ENCODE peak calls at places on chromosomes 3 and 15, in seven cellular contexts. Q is RWPE2, L is lung, S is RWPE1, R is OCI-LY7, V is H9, Z is A673. P is an unnamed sample.

GRCh38 chr3:108250626-108251025 is 28.4 kb upstream of the IFT57 start:
- DNase-seq in V (no peak), R (no peak), Q (no peak), L (no peak), Z (no peak), S (no peak), P (no peak)

GRCh38 chr15:98713585-98714001 is 65.3 kb downstream of the IGF1R start:
- DNase-seq in R (peak), Z (no peak), V (no peak), S (peak), L (no peak), Q (no peak), P (no peak)

GRCh38 chr3:15512173-15512572 is 9.3 kb downstream of the COLQ start:
- DNase-seq in Z (no peak), V (no peak), S (no peak), L (peak), R (no peak), Q (no peak), P (no peak)

GRCh38 chr3:55485208-55485791 is 1.8 kb downstream of the WNT5A start:
- DNase-seq in L (peak), Q (peak), S (no peak), R (peak), Z (peak), V (peak), P (no peak)

GRCh38 chr15:32786906-32787305 is 69.1 kb downstream of the GREM1 start:
- DNase-seq in V (no peak), Z (no peak), L (no peak), R (no peak), Q (no peak), S (no peak), P (no peak)

GRCh38 chr3:67655364-67656121 is 1.1 kb upstream of the SUCLG2 start:
- DNase-seq in Q (no peak), L (peak), S (no peak), R (peak), Z (no peak), V (no peak), P (no peak)

GRCh38 chr15:89908226-89908625 is 4.5 kb downstream of the ARPIN start:
- DNase-seq in Q (peak), Z (no peak), L (no peak), R (no peak), S (no peak), V (no peak), P (peak)

GRCh38 chr3:87309601-87310000 is 33.2 kb upstream of the POU1F1 start:
- DNase-seq in V (no peak), Z (no peak), L (no peak), Q (no peak), R (no peak), S (no peak), P (no peak)

GRCh38 chr3:12557472-12558105 is 702 bp downstream of the MKRN2 start:
- DNase-seq in Q (no peak), L (no peak), Z (peak), V (no peak), R (peak), S (no peak), P (no peak)

GRCh38 chr3:72274511-72275295 is 489.8 kb upstream of the PROK2 start:
- DNase-seq in S (no peak), V (no peak), R (peak), L (peak), Q (no peak), Z (peak), P (no peak)

GRCh38 chr15:84600331-84600686 is 500 bp upstream of the ZSCAN2 start:
- DNase-seq in Z (peak), R (peak), L (peak), S (peak), V (peak), Q (peak), P (peak)

GRCh38 chr3:185280572-185281365 is 26.9 kb upstream of the EHHADH start:
- DNase-seq in V (no peak), L (no peak), Z (peak), S (peak), R (peak), Q (no peak), P (no peak)

GRCh38 chr3:71673486-71673885 is 51.7 kb downstream of the EIF4E3 start:
- DNase-seq in Q (no peak), V (no peak), R (no peak), S (no peak), L (no peak), Z (no peak), P (no peak)

GRCh38 chr3:150599611-150600297 is 3.4 kb upstream of the SELENOT start:
- DNase-seq in V (peak), Z (peak), Q (peak), L (no peak), R (no peak), S (peak), P (no peak)

GRCh38 chr15:84611631-84612030 is 10.8 kb downstream of the ZSCAN2 start:
- DNase-seq in L (no peak), Z (no peak), Q (no peak), R (no peak), S (no peak), V (no peak), P (no peak)

GRCh38 chr3:35492846-35493245 is 146.5 kb upstream of the ARPP21 start:
- DNase-seq in V (no peak), L (no peak), R (peak), Z (no peak), S (no peak), Q (no peak), P (no peak)

GRCh38 chr3:148379763-148380162 is 317.9 kb upstream of the AGTR1 start:
- DNase-seq in R (peak), Z (peak), S (peak), L (no peak), Q (no peak), V (no peak), P (no peak)

GRCh38 chr3:133448478-133449122 is 48.7 kb downstream of the BFSP2 start:
- DNase-seq in S (no peak), R (peak), V (no peak), Z (no peak), Q (no peak), L (no peak), P (no peak)

GRCh38 chr15:75554717-75555116 is 24.4 kb downstream of the PTPN9 start:
- DNase-seq in R (no peak), Q (no peak), Z (no peak), S (no peak), V (no peak), L (no peak), P (no peak)

GRCh38 chr3:188706176-188706575 is 465.6 kb upstream of the TPRG1 start:
- DNase-seq in R (no peak), Z (no peak), V (no peak), L (no peak), Q (no peak), S (peak), P (no peak)

GRCh38 chr15:73127302-73127936 is 75.2 kb downstream of the NEO1 start:
- DNase-seq in Z (peak), Q (no peak), V (peak), L (no peak), S (peak), R (peak), P (no peak)

GRCh38 chr3:186160691-186161243 is 51.9 kb upstream of the ETV5 start:
- DNase-seq in R (no peak), V (no peak), S (no peak), L (no peak), Q (no peak), Z (no peak), P (peak)

GRCh38 chr3:66989241-66989640 is 8.9 kb upstream of the KBTBD8 start:
- DNase-seq in Z (no peak), Q (no peak), V (peak), R (no peak), S (no peak), L (no peak), P (no peak)

GRCh38 chr3:24834442-24834841 is 339.8 kb upstream of the THRB start:
- DNase-seq in V (no peak), R (no peak), Q (no peak), Z (no peak), L (no peak), S (no peak), P (no peak)

GRCh38 chr3:125611908-125612307 is 16.6 kb upstream of the OSBPL11 start:
- DNase-seq in R (no peak), S (no peak), Z (no peak), Q (no peak), V (peak), L (no peak), P (no peak)

GRCh38 chr15:45157974-45158373 is 28.2 kb downstream of the DUOX1 start:
- DNase-seq in L (no peak), R (no peak), Z (peak), Q (peak), V (no peak), S (peak), P (no peak)

GRCh38 chr3:116388867-116389385 is 56.4 kb downstream of the LSAMP start:
- DNase-seq in V (no peak), L (no peak), Q (no peak), Z (no peak), S (no peak), R (no peak), P (no peak)

GRCh38 chr3:30581982-30582381 is 24.4 kb upstream of the TGFBR2 start:
- DNase-seq in Z (no peak), R (no peak), L (no peak), S (no peak), V (no peak), Q (no peak), P (no peak)

GRCh38 chr15:74179101-74179841 is 5.8 kb downstream of the ISLR start:
- DNase-seq in Q (peak), L (peak), R (no peak), Z (no peak), S (peak), V (no peak), P (peak)

GRCh38 chr3:134874737-134875413 is 79.8 kb downstream of the EPHB1 start:
- DNase-seq in Z (no peak), V (no peak), R (no peak), L (no peak), S (no peak), Q (no peak), P (no peak)

GRCh38 chr3:150278843-150279341 is 129.2 kb upstream of the TSC22D2 start:
- DNase-seq in V (peak), L (no peak), Q (no peak), R (no peak), Z (no peak), S (no peak), P (no peak)

GRCh38 chr15:36079021-36079420 is 500.4 kb upstream of the CDIN1 start:
- DNase-seq in S (no peak), Q (no peak), V (no peak), Z (no peak), R (no peak), L (no peak), P (no peak)

GRCh38 chr15:61226313-61227250 is 2.5 kb downstream of the RORA start:
- DNase-seq in Z (no peak), R (no peak), S (no peak), L (no peak), Q (no peak), V (no peak), P (no peak)

GRCh38 chr15:61742591-61742990 is 317.7 kb downstream of the VPS13C start:
- DNase-seq in Z (no peak), V (no peak), Q (no peak), S (peak), L (no peak), R (no peak), P (no peak)

GRCh38 chr15:68652141-68652540 is 73.3 kb downstream of the CORO2B start:
- DNase-seq in Z (peak), S (no peak), Q (peak), R (no peak), V (no peak), L (no peak), P (peak)

GRCh38 chr3:159586587-159587202 is 401.9 kb upstream of the IL12A start:
- DNase-seq in V (peak), R (no peak), L (no peak), Z (peak), Q (no peak), S (peak), P (no peak)

GRCh38 chr3:168071535-168071934 is 24.2 kb downstream of the GOLIM4 start:
- DNase-seq in S (peak), Z (peak), L (no peak), R (no peak), Q (no peak), V (no peak), P (no peak)

GRCh38 chr15:49831206-49831965 is 210.5 kb downstream of the DTWD1 start:
- DNase-seq in R (no peak), L (no peak), Q (peak), S (peak), Z (peak), V (no peak), P (peak)

DNA sequence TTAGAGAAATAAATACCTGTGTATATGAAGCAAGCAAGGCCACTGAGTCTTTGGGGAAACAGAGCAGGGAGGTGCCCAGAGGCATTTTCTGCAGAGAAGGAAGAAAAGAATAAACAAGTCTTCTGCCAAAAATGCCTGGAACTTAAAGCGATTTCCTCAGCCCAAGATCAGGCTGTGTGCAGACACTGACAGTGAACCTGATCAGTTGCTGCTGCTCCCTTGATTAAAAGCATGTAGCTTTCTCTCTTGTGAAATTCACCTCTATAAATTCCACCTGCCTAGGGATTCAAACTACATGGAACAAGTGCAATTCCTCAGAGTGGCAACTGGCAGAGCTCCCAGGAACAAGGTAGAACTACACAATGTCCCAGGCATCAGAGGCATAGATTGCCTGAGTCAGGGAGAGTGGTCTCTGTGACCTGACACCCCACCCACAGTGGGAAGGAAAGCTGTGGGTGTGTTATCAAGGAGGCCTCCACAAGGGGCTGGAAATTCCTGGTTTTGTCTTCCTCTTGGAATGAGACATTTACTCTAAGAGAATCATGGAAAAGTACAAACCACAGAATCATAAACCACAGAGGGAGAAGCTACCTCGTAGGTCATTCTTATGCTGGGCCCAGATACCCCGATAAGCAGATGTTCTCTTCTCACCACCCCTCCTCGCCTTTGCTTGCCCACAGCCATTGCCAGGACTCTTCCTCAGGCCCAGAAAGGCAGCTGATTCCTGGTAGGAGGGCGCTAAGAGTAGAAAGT is 1.8 kb upstream of the ZBTB38 start:
- DNase-seq in V (no peak), R (no peak), S (peak), Z (no peak), L (peak), Q (peak), P (no peak)
- TF ChIP-seq CTCF in V (no peak), R (no peak), S (no peak), Z (no peak), L (no peak), Q (no peak), P (no peak)

DNA sequence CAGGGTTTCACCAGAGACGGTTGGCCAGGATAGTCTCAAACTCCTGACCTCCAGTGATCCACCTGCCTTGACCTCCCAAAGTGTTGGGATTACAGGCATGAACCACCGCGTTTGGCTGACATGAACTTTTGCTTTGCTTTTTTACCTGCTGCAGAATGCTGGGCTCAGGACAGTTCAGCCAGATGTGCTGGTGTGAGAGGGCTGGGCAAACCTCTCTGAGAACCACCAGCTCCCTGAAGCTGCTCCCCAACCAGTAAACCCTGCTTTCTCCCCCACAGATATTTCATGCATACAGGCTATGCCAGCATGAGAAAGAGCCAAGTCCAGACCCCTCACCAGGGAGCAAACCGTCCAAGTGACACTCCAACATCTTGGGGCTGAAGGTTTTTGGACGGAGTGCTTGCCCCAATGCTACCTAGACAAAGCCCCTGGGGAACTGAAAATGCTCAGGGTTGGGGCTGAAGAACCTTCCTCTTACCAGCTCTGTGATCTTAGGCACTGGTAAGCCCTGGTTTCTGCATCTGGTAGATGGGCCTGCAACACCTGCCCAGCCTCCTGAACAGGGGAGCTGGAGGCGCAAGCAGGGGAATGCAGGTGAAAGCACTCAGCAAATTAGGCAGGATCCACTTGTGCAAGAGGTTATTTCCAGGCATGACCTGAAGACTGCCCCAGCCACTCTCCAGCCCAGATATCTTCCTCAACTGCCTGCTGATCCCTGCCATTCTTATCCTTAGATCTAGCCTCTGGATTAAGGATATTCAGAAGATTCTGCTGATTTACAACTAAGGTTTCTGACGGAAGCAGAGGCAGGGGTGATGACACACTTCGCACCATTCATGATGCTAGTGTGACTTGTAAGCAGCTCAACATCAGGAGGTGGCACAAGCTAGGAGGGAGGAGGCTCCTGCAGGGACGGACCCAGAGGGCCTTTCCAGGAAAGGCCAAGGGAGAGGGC is 78.8 kb downstream of the TLE3 start:
- DNase-seq in Q (no peak), Z (no peak), R (peak), V (no peak), S (no peak), L (no peak), P (no peak)
- H3K27ac ChIP-seq in Q (no peak), Z (no peak), R (peak), V (no peak), S (no peak), L (no peak), P (no peak)

GRCh38 chr3:165075695-165076094 is 2.6 kb downstream of the SI start:
- DNase-seq in L (no peak), Z (no peak), Q (no peak), R (no peak), S (no peak), V (no peak), P (no peak)

GRCh38 chr3:165078293-165078692 is at the start of gene SI:
- DNase-seq in V (no peak), Z (no peak), L (no peak), S (no peak), R (no peak), Q (no peak), P (no peak)

GRCh38 chr3:165082632-165083031 is 4.3 kb upstream of the SI start:
- DNase-seq in R (no peak), V (no peak), S (no peak), Z (no peak), Q (no peak), L (no peak), P (no peak)

DNA sequence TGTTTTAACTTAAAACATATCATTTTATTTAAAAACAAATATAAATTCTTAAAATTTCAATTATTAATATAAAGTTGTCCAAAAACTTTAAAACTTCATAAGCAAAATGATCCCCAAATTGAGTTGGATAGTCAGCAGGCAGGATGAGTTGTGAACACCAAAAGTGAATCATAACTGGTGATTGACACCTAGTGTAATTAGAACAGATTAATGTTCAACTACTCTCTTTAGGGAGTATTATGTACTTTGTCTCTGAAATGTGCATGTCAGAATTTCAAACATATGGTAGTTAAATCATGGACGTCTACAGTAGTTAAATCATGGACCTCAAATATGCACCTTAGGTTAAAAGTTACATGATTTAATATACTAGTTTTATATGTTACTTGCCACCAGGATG is 2.9 kb upstream of the SI start:
- DNase-seq in V (no peak), Q (no peak), R (no peak), L (no peak), S (no peak), Z (no peak), P (no peak)
- TF ChIP-seq CTCF in V (no peak), Q (no peak), R (no peak), L (no peak), S (no peak), Z (no peak), P (no peak)

GRCh38 chr3:45921158-45922038 is 21.9 kb upstream of the CXCR6 start:
- DNase-seq in R (no peak), Q (no peak), L (no peak), V (no peak), Z (no peak), S (no peak), P (no peak)

GRCh38 chr3:45923755-45924154 is 19.5 kb upstream of the CXCR6 start:
- DNase-seq in V (no peak), Z (no peak), L (no peak), S (no peak), Q (no peak), R (no peak), P (no peak)

GRCh38 chr3:45922039-45922326 is 21.3 kb upstream of the CXCR6 start:
- DNase-seq in R (no peak), L (no peak), S (no peak), Q (no peak), V (no peak), Z (no peak), P (no peak)

GRCh38 chr3:45927881-45928280 is 15.4 kb upstream of the CXCR6 start:
- DNase-seq in L (no peak), R (no peak), V (no peak), Z (no peak), Q (no peak), S (no peak), P (no peak)

DNA sequence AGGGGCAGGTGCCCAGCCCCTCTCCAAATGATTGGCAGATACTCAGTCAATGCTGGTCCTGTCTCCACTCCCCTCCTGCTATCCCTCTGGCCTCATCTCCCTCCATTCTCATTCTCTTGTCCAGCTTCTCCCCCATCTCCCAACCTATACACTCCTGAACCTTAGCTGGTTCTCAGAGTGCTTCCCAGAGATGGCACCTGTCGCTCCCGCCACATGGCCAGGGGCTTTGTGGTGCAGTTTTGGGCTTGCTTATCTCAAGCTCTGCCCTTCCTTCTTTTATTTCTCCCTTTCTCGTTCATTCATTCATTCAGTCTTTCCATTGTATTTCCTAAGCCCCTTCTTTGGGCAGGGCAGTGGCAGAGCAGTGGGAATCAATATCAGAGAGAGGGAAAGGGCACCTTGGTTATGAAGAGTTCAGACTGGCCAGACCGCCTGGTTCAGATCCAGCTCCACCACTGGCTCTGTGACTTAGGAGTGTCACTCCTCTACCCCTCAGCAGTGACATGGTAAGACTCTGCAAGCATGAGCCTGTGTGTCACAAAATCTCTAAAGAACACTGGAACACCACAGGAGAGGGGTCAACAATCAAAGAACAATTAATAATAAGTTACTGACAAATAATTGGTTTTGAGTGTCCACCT is 20.2 kb upstream of the CXCR6 start:
- DNase-seq in L (no peak), Z (no peak), R (no peak), Q (no peak), S (no peak), V (no peak), P (no peak)
- H3K27ac ChIP-seq in L (no peak), Z (no peak), R (no peak), Q (no peak), S (no peak), V (no peak), P (no peak)